ENCODE peak calls at places on chromosomes 1 and 21, in four cellular contexts. J is T-cell, Y is neural crest cell, L is activated gamma-delta T cell. I is an unnamed sample.

GRCh38 chr1:151840421-151840820 is 801 bp upstream of the C2CD4D start:
- DNase-seq in J (no peak), Y (no peak), L (no peak), I (no peak)

GRCh38 chr1:203306089-203306969 is 1.0 kb downstream of the BTG2 start:
- DNase-seq in J (peak; percentile 46), Y (no peak), L (no peak), I (peak; percentile 96)

GRCh38 chr1:179591253-179591591 is 410 bp upstream of the TDRD5 start:
- DNase-seq in J (no peak), Y (no peak), L (no peak), I (no peak)

GRCh38 chr1:15027515-15027948 is 126.0 kb upstream of the TMEM51 start:
- DNase-seq in J (no peak), Y (peak; percentile 76), L (no peak), I (peak; percentile 61)

GRCh38 chr21:17371470-17371869 is 141.4 kb upstream of the CXADR start:
- DNase-seq in J (no peak), Y (no peak), L (no peak), I (no peak)

GRCh38 chr1:219279017-219279770 is 105.5 kb downstream of the LYPLAL1 start:
- DNase-seq in J (no peak), Y (no peak), L (no peak), I (no peak)

GRCh38 chr1:210777914-210778313 is 356.0 kb downstream of the KCNH1 start:
- DNase-seq in J (no peak), Y (no peak), L (no peak), I (no peak)

GRCh38 chr1:96538001-96538649 is 183.5 kb upstream of the PTBP2 start:
- DNase-seq in J (no peak), Y (no peak), L (no peak), I (peak; percentile 51)

GRCh38 chr1:31108861-31109260 is 43.3 kb upstream of the PUM1 start:
- DNase-seq in J (no peak), Y (no peak), L (no peak), I (no peak)

GRCh38 chr1:224880593-224881307 is 48.7 kb upstream of the DNAH14 start:
- DNase-seq in J (no peak), Y (no peak), L (no peak), I (no peak)

GRCh38 chr1:117820694-117821381 is 108.6 kb downstream of the GDAP2 start:
- DNase-seq in J (no peak), Y (no peak), L (no peak), I (no peak)

GRCh38 chr1:151837841-151838490 is 1.7 kb downstream of the C2CD4D start:
- DNase-seq in J (peak; percentile 35), Y (no peak), L (peak; percentile 37), I (peak; percentile 90)

GRCh38 chr1:8858112-8858668 is 20.3 kb downstream of the ENO1 start:
- DNase-seq in J (no peak), Y (no peak), L (no peak), I (no peak)

GRCh38 chr1:23393706-23394105 is 24.1 kb upstream of the ZNF436 start:
- DNase-seq in J (no peak), Y (no peak), L (no peak), I (no peak)

GRCh38 chr21:30101967-30102366 is 64.6 kb downstream of the CLDN17 start:
- DNase-seq in J (no peak), Y (no peak), L (no peak), I (no peak)

GRCh38 chr1:5125208-5125607 is 470.8 kb downstream of the AJAP1 start:
- DNase-seq in J (no peak), Y (no peak), L (no peak), I (no peak)

GRCh38 chr1:77489910-77490309 is 192.5 kb downstream of the ZZZ3 start:
- DNase-seq in J (no peak), Y (no peak), L (no peak), I (no peak)

GRCh38 chr21:21332492-21332891 is 334.3 kb downstream of the NCAM2 start:
- DNase-seq in J (no peak), Y (no peak), L (no peak), I (no peak)

GRCh38 chr1:101242331-101243050 is 5.7 kb downstream of the S1PR1 start:
- DNase-seq in J (no peak), Y (no peak), L (no peak), I (no peak)

GRCh38 chr1:10020668-10021067 is 12.1 kb upstream of the UBE4B start:
- DNase-seq in J (no peak), Y (no peak), L (no peak), I (no peak)

GRCh38 chr21:42437786-42438185 is 34.1 kb downstream of the UBASH3A start:
- DNase-seq in J (no peak), Y (no peak), L (no peak), I (no peak)

GRCh38 chr1:58013237-58013636 is 533.3 kb downstream of the OMA1 start:
- DNase-seq in J (no peak), Y (no peak), L (no peak), I (no peak)

GRCh38 chr1:117205368-117205767 is 5.4 kb downstream of the VTCN1 start:
- DNase-seq in J (no peak), Y (no peak), L (no peak), I (no peak)

GRCh38 chr1:228905579-228905978 is 170.3 kb downstream of the RHOU start:
- DNase-seq in J (no peak), Y (no peak), L (no peak), I (no peak)

GRCh38 chr1:80054129-80054528 is 1047.6 kb upstream of the ADGRL4 start:
- DNase-seq in J (no peak), Y (no peak), L (no peak), I (no peak)

GRCh38 chr1:239816090-239816812 is 275.4 kb upstream of the FMN2 start:
- DNase-seq in J (no peak), Y (no peak), L (no peak), I (peak; percentile 66)

GRCh38 chr1:232925421-232926202 is 24.8 kb upstream of the NTPCR start:
- DNase-seq in J (no peak), Y (no peak), L (no peak), I (no peak)

GRCh38 chr1:86419277-86419903 is 4.6 kb upstream of the CLCA2 start:
- DNase-seq in J (peak; percentile 41), Y (no peak), L (no peak), I (no peak)

GRCh38 chr1:161185732-161186311 is 8.5 kb upstream of the B4GALT3 start:
- DNase-seq in J (no peak), Y (no peak), L (no peak), I (no peak)

GRCh38 chr1:196372896-196373536 is 235.2 kb downstream of the KCNT2 start:
- DNase-seq in J (no peak), Y (no peak), L (no peak), I (no peak)

GRCh38 chr1:64062941-64063581 is 140.4 kb upstream of the UBE2U start:
- DNase-seq in J (no peak), Y (no peak), L (no peak), I (no peak)

GRCh38 chr1:118223426-118223825 is 38.4 kb upstream of the SPAG17 start:
- DNase-seq in J (no peak), Y (peak; percentile 42), L (no peak), I (no peak)

GRCh38 chr1:202069670-202070069 is 53.0 kb upstream of the GPR37L1 start:
- DNase-seq in J (no peak), Y (no peak), L (no peak), I (no peak)

GRCh38 chr1:161985301-161985825 is 38.3 kb downstream of the OLFML2B start:
- DNase-seq in J (no peak), Y (no peak), L (no peak), I (no peak)

GRCh38 chr1:2382621-2383361 is 8.6 kb downstream of the MORN1 start:
- DNase-seq in J (no peak), Y (peak; percentile 56), L (no peak), I (peak; percentile 89)

GRCh38 chr1:203066965-203067364 is 18.8 kb downstream of the MYOG start:
- DNase-seq in J (no peak), Y (no peak), L (no peak), I (no peak)